ENCODE peak calls at places on chromosomes 6 and 20, in ten cellular contexts. A is ovary, E is upper lobe of left lung, X is esophagus squamous epithelium, S is testis, G is vagina, R is body of pancreas, Z is sigmoid colon, D is uterus, V is endothelial cell of umbilical vein. U is an unnamed sample. For H3K36me3 and H3K4me1, the result is how much of the 10 kb centered on the place peaks cover.

GRCh38 chr6:158037021-158037420 is 55.4 kb downstream of the SYNJ2 start:
- DNase-seq in A (no peak), E (no peak), X (no peak), S (no peak), G (no peak), R (no peak), Z (peak), D (no peak), V (no peak), U (no peak)

GRCh38 chr20:57157106-57157691 is 109.2 kb downstream of the BMP7 start:
- DNase-seq in A (no peak), E (peak), X (no peak), S (no peak), G (no peak), R (no peak), Z (peak), D (no peak), V (no peak), U (no peak)

GRCh38 chr6:159935065-159935464 is 33.8 kb upstream of the IGF2R start:
- DNase-seq in A (no peak), E (no peak), X (no peak), S (no peak), G (no peak), R (no peak), Z (no peak), D (no peak), V (no peak), U (no peak)

GRCh38 chr6:157758516-157759023 is 64.5 kb upstream of the SNX9 start:
- DNase-seq in A (no peak), E (no peak), X (no peak), S (no peak), G (no peak), R (no peak), Z (no peak), D (no peak), V (peak), U (no peak)

GRCh38 chr6:87151786-87152527 is 3.4 kb upstream of the ZNF292 start:
- DNase-seq in A (peak), E (peak), X (no peak), S (peak), G (no peak), R (peak), Z (peak), D (peak), V (peak), U (peak)

GRCh38 chr6:24927985-24928735 is 7.6 kb downstream of the RIPOR2 start:
- DNase-seq in A (no peak), E (no peak), X (no peak), S (no peak), G (no peak), R (no peak), Z (no peak), D (no peak), V (no peak), U (no peak)

GRCh38 chr6:90294614-90294988 is 2.0 kb downstream of the BACH2 start:
- DNase-seq in A (peak), E (no peak), X (no peak), S (no peak), G (no peak), R (no peak), Z (no peak), D (no peak), V (no peak), U (no peak)

GRCh38 chr20:13649548-13649947 is 10.8 kb upstream of the TASP1 start:
- DNase-seq in A (peak), E (no peak), X (no peak), S (peak), G (no peak), R (no peak), Z (peak), D (peak), V (no peak), U (no peak)

GRCh38 chr20:5886788-5887187 is 63.5 kb downstream of the TRMT6 start:
- DNase-seq in A (no peak), E (no peak), X (no peak), S (no peak), G (no peak), R (no peak), Z (no peak), D (no peak), V (no peak), U (no peak)

GRCh38 chr20:58891076-58891685 is 38.7 kb downstream of the GNAS start:
- DNase-seq in A (peak), E (peak), X (no peak), S (peak), G (peak), R (peak), Z (peak), D (peak), V (no peak), U (peak)

GRCh38 chr6:104404377-104404776 is 455.3 kb downstream of the HACE1 start:
- DNase-seq in A (no peak), E (no peak), X (no peak), S (no peak), G (no peak), R (no peak), Z (no peak), D (no peak), V (no peak), U (no peak)

GRCh38 chr20:23224806-23225205 is 125.8 kb upstream of the NXT1 start:
- DNase-seq in A (no peak), E (no peak), X (no peak), S (no peak), G (no peak), R (no peak), Z (no peak), D (no peak), V (no peak), U (no peak)

GRCh38 chr20:47464380-47465101 is 37.1 kb upstream of the NCOA3 start:
- DNase-seq in A (no peak), E (no peak), X (no peak), S (peak), G (no peak), R (peak), Z (peak), D (no peak), V (peak), U (peak)

GRCh38 chr6:6918216-6918983 is 189.4 kb upstream of the RREB1 start:
- DNase-seq in A (no peak), E (no peak), X (no peak), S (no peak), G (no peak), R (no peak), Z (no peak), D (no peak), V (peak), U (no peak)

GRCh38 chr6:158780963-158781691 is 38.0 kb downstream of the EZR start:
- DNase-seq in A (no peak), E (no peak), X (no peak), S (no peak), G (peak), R (peak), Z (peak), D (no peak), V (no peak), U (peak)

GRCh38 chr6:138086573-138087196 is 20.5 kb downstream of the PERP start:
- DNase-seq in A (no peak), E (no peak), X (no peak), S (no peak), G (no peak), R (peak), Z (no peak), D (no peak), V (no peak), U (peak)

GRCh38 chr6:14524319-14524718 is 406.7 kb downstream of the CD83 start:
- DNase-seq in A (no peak), E (no peak), X (no peak), S (peak), G (no peak), R (no peak), Z (peak), D (peak), V (no peak), U (no peak)

GRCh38 chr20:47210470-47210869 is 146.0 kb downstream of the ZMYND8 start:
- DNase-seq in A (no peak), E (peak), X (no peak), S (no peak), G (no peak), R (no peak), Z (no peak), D (no peak), V (no peak), U (no peak)

GRCh38 chr6:135938588-135939215 is 87.2 kb downstream of the PDE7B start:
- DNase-seq in A (no peak), E (no peak), X (no peak), S (peak), G (no peak), R (no peak), Z (no peak), D (peak), V (peak), U (no peak)

GRCh38 chr6:27684264-27685211 is 211.6 kb upstream of the ZNF184 start:
- DNase-seq in A (peak), E (peak), X (no peak), S (peak), G (no peak), R (peak), Z (no peak), D (no peak), V (peak), U (no peak)

GRCh38 chr6:144214622-144215401 is 64.5 kb downstream of the STX11 start:
- DNase-seq in A (peak), E (peak), X (no peak), S (no peak), G (no peak), R (no peak), Z (no peak), D (peak), V (no peak), U (no peak)

GRCh38 chr20:36272547-36273220 is 33.5 kb upstream of the DLGAP4 start:
- DNase-seq in A (no peak), E (no peak), X (no peak), S (no peak), G (no peak), R (no peak), Z (peak), D (no peak), V (no peak), U (no peak)

GRCh38 chr6:16533210-16533609 is 228.1 kb downstream of the ATXN1 start:
- DNase-seq in A (no peak), E (no peak), X (no peak), S (no peak), G (no peak), R (no peak), Z (no peak), D (no peak), V (no peak), U (no peak)

GRCh38 chr6:144793744-144794143 is 508.6 kb downstream of the UTRN start:
- DNase-seq in A (no peak), E (no peak), X (no peak), S (no peak), G (no peak), R (no peak), Z (no peak), D (no peak), V (no peak), U (no peak)

GRCh38 chr6:33840064-33840926 is 36.5 kb upstream of the MLN start:
- DNase-seq in A (no peak), E (no peak), X (no peak), S (no peak), G (no peak), R (no peak), Z (no peak), D (no peak), V (peak), U (no peak)

GRCh38 chr6:143126574-143126941 is 65.9 kb downstream of the AIG1 start:
- DNase-seq in A (no peak), E (no peak), X (no peak), S (no peak), G (no peak), R (no peak), Z (no peak), D (no peak), V (no peak), U (no peak)
- H3K36me3 ChIP-seq in A (under half), E (under half), X (under half), S (under half), G (under half), R (under half), Z (under half), D (under half), V (under half), U (under half)

GRCh38 chr20:49276201-49276894 is 1.5 kb downstream of the ZNFX1 start:
- DNase-seq in A (no peak), E (no peak), X (no peak), S (peak), G (no peak), R (no peak), Z (no peak), D (no peak), V (peak), U (no peak)
- H3K4me1 ChIP-seq in A (under half), E (under half), X (under half), S (under half), G (half or more), R (under half), Z (under half), D (under half), V (under half), U (under half)

GRCh38 chr6:44076016-44076365 is 51.3 kb downstream of the MRPL14 start:
- DNase-seq in A (no peak), E (no peak), X (no peak), S (no peak), G (no peak), R (no peak), Z (no peak), D (no peak), V (no peak), U (no peak)

GRCh38 chr6:44072959-44073611 is 54.2 kb downstream of the MRPL14 start:
- DNase-seq in A (peak), E (peak), X (no peak), S (peak), G (no peak), R (peak), Z (peak), D (peak), V (peak), U (peak)

GRCh38 chr6:44073612-44074382 is 53.5 kb downstream of the MRPL14 start:
- DNase-seq in A (no peak), E (no peak), X (no peak), S (peak), G (no peak), R (no peak), Z (peak), D (no peak), V (no peak), U (no peak)

GRCh38 chr6:44075137-44076015 is 51.9 kb downstream of the MRPL14 start:
- DNase-seq in A (no peak), E (peak), X (no peak), S (no peak), G (no peak), R (no peak), Z (no peak), D (no peak), V (no peak), U (no peak)

GRCh38 chr6:44074383-44075136 is 52.7 kb downstream of the MRPL14 start:
- DNase-seq in A (peak), E (peak), X (no peak), S (peak), G (no peak), R (peak), Z (peak), D (peak), V (peak), U (peak)
- TF ChIP-seq POLR2A in A (no peak), E (no peak), X (no peak), S (no peak), G (no peak), R (no peak), Z (no peak), D (no peak), V (no peak), U (no peak)

GRCh38 chr6:44416103-44416502 is 28.6 kb downstream of the CDC5L start:
- DNase-seq in A (no peak), E (no peak), X (no peak), S (no peak), G (no peak), R (no peak), Z (no peak), D (no peak), V (peak), U (no peak)
- H3K36me3 ChIP-seq in A (under half), E (half or more), X (half or more), S (under half), G (under half), R (under half), Z (under half), D (under half), V (under half), U (under half)